ENCODE peak calls at places on chromosomes 12 and 14, in five cellular contexts. S is AG04450; O is naive thymus-derived CD4-positive, alpha-beta T cell; Q is pancreas; Z is neuronal stem cell. C is an unnamed sample.

GRCh38 chr12:32548691-32549412 is 130.2 kb upstream of the DNM1L start:
- DNase-seq in S (no peak), Q (peak), Z (no peak), O (no peak), C (no peak)

GRCh38 chr12:22981711-22982110 is 356.7 kb downstream of the ETNK1 start:
- DNase-seq in O (no peak), Q (no peak), Z (no peak), S (no peak), C (peak)

GRCh38 chr14:90760591-90761316 is 55.5 kb downstream of the TTC7B start:
- DNase-seq in Z (peak), Q (no peak), S (no peak), O (no peak), C (peak)

GRCh38 chr14:104387000-104387384 is 192.6 kb upstream of the C14orf180 start:
- DNase-seq in Q (no peak), S (no peak), O (no peak), Z (no peak), C (no peak)

GRCh38 chr12:91921555-91921954 is 224.1 kb downstream of the BTG1 start:
- DNase-seq in Z (no peak), S (no peak), O (no peak), Q (no peak), C (no peak)

GRCh38 chr14:74965770-74966153 is 10.4 kb upstream of the PGF start:
- DNase-seq in Z (no peak), Q (no peak), S (no peak), O (no peak), C (no peak)

GRCh38 chr14:88590173-88590572 is 27.3 kb downstream of the ZC3H14 start:
- DNase-seq in S (no peak), Z (no peak), Q (no peak), O (no peak), C (no peak)

GRCh38 chr14:87483651-87484260 is 509.2 kb downstream of the GALC start:
- DNase-seq in S (peak), Z (no peak), Q (no peak), O (no peak), C (no peak)

GRCh38 chr14:57928732-57929131 is 62.8 kb upstream of the SLC35F4 start:
- DNase-seq in S (no peak), Q (no peak), O (no peak), Z (no peak), C (no peak)

GRCh38 chr14:21220874-21221477 is 48.3 kb downstream of the HNRNPC start:
- DNase-seq in S (no peak), Q (no peak), Z (no peak), O (no peak), C (no peak)

GRCh38 chr14:77140937-77141591 is 527 bp downstream of the ZDHHC22 start:
- DNase-seq in Z (peak), O (no peak), Q (no peak), S (no peak), C (peak)

GRCh38 chr14:77139540-77140342 is 1.9 kb downstream of the ZDHHC22 start:
- DNase-seq in O (no peak), S (no peak), Z (peak), Q (no peak), C (peak)

GRCh38 chr14:77139022-77139421 is 2.6 kb downstream of the ZDHHC22 start:
- DNase-seq in Z (no peak), S (no peak), Q (no peak), O (no peak), C (no peak)

GRCh38 chr14:77141592-77142288 is at the start of gene ZDHHC22:
- DNase-seq in Z (no peak), O (no peak), S (no peak), Q (no peak), C (no peak)

DNA sequence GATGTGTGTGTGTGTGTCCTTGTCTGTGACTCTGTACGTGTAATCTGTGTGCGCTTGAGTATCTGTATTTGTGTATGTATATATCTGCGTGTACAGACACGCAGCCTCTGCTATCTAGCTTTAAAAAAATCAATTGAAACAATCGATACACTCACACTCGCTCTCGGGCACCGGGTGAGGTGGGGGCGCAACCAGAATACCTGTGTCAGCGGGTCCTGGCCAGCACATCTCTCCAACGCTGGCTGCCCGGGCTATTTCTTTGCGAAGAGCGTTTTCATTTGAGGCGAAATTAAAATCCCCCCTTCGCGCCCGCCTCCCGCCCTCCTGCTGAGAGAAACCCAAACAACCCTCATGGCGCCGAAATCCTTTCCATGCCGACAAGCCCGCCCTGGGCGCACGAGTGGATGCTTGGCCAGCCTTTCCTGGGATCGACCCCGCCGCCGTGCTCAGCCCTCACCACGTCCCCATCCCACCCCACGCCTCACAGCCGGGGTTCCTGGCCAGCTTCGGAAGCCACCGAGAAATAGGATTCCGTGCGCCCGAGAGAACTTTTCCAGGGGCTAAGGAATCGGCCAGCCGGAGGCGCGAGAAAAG is 1.2 kb downstream of the ZDHHC22 start:
- DNase-seq in S (no peak), O (no peak), Q (no peak), Z (no peak), C (no peak)
- H3K27ac ChIP-seq in S (no peak), O (no peak), Q (no peak), Z (no peak), C (no peak)

DNA sequence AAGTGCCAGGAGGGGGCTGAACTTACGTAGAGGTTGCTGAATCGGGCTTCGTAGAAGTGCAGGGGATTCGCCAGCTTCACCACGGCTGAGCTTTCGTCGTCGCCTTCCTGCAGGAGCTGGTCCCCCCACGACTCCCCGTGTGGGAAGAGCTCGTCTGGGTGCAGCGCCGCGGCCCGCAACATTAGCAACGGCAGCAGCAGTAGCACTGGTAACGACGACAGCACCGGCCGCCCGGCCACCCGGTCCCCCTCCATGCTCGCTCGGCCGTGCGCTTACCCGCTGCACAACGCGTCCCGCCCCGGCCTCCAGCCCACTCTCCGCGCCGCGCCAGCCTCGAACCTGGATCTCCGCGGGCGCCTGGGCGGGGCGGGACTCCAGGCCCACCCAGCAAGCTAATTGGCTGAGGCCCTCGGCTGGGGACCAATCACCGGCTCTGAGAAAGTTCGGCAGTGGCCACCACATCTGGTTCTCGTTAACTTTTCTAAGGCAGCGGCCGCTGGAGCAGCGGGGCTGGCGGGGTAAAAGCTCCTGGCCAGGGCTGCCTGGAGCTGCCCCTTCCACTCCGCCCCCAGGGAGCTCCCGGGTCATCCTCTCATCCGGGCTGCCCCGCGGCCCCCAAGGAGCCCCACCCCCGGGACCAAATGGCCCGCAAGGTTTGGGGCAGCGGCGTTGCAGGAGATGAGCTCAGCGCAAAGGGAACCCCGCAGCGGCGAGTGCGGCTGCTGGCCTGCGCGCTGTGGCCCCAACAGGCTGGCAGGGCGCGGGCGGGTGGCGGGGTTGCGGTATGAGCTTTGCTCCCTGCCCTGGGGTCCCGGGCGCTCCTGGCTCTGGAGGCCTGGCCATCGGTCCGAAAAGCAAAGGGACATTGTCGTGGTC is at the start of gene NID2:
- DNase-seq in Z (peak), S (peak), Q (peak), O (peak), C (peak)
- H3K27ac ChIP-seq in Z (no peak), S (peak), Q (no peak), O (no peak), C (peak)

GRCh38 chr12:64836856-64837255 is 12.4 kb downstream of the TBC1D30 start:
- DNase-seq in Z (no peak), O (no peak), S (no peak), Q (no peak), C (no peak)

GRCh38 chr12:64840129-64840528 is 15.7 kb downstream of the TBC1D30 start:
- DNase-seq in Q (no peak), O (no peak), S (no peak), Z (no peak), C (peak)

GRCh38 chr12:64837427-64837826 is 13.0 kb downstream of the TBC1D30 start:
- DNase-seq in O (no peak), Z (no peak), S (no peak), Q (no peak), C (no peak)

GRCh38 chr12:64835926-64836325 is 11.5 kb downstream of the TBC1D30 start:
- DNase-seq in S (no peak), Q (no peak), Z (no peak), O (no peak), C (peak)

DNA sequence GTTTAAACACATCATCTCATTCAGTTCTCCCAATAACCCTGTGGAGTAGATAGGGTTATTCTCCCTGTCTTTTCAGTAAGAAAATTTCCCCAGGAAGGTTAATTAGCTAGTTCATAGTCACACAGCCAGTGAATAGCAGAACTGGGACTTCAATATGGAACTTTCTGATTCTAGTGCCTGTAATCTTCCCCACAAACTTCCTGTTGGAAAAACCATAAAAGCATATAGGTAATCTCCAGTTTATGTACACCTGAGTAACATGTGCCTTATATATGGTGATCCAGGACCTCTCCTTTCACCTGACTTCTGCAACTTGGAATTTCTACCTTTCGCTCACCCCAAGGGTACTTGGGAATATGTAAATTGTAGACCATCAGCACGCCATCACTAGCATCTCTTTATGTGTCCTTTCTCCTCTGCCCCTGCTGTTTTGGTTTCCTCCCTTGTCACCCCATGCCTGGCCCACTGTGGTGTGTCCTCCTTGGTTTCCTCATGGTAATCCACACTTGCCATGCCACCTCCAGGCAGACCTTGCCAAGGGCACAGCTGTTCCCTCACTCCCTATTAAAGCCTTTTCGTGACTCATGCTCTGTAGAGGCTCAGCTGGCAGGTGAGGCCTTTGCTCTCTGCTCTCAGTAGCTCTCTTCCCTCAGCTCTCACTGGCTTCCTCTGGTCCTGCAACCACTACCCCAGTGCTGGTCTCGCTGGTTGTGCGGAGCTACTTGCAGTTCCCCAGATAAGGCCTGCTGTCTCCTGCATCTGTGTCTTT is 16.7 kb downstream of the TBC1D30 start:
- DNase-seq in S (no peak), Z (no peak), O (no peak), Q (peak), C (peak)
- H3K27ac ChIP-seq in S (no peak), Z (no peak), O (no peak), Q (no peak), C (peak)

DNA sequence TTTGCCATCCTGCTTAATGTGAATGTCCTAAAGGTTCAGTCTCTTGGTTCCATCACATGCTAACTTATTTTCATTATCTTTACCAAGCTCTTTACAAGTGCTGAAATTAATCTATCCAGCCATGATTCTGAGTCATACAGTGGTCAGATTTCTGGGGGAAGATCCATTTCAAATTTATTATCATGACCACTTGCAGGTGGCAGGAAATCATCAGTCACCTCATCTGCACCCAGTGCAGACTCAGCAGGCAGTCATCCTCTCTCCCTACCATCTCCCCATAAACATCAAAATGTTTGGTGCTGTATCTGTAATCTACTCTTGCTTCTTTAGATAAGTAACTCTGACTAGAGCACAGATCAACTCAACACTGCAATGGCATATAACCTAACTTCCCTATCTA is 23.5 kb downstream of the ATG14 start:
- DNase-seq in S (peak), Q (no peak), O (no peak), Z (no peak), C (no peak)
- H3K27ac ChIP-seq in S (peak), Q (no peak), O (no peak), Z (no peak), C (peak)

DNA sequence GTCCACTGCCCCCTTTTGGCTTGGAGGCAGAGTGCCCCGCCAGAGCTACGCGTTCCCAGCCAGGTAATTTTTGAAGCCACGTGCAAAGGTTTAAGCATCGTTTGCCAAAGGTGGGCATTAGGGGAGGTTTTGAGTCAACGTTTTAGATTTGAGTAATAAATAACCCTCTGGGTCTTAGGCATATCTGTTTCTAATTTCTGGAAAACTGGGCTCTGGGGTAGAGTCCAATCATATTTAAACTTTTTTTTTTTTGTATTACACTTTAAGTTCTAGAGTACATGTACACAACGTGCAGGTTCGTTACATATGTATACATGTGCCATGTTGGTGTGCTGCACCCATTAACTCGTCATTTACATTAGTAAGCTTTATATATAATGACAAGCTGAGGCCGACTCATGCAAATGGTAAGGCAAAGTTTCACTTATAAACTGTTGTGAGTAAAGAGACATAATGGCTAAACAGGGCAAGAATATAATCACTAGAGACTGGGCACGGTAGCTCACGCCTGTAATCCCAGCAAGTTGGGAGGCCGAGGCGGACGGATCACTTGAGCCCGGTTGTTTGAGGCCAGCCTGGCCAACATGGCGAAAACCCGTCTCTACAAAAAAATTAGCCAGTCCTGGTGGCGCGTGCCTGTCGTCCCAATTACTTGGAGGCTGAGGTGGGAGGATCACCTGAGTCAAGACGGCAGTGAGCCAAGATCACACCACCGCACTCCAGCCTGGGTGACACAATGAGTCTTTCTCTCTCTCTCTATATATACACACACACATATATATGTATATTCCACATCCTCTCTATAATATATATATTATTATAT is 491 bp upstream of the NR2C1 start:
- DNase-seq in Z (no peak), Q (no peak), S (no peak), O (no peak), C (no peak)
- H3K27ac ChIP-seq in Z (no peak), Q (no peak), S (no peak), O (no peak), C (no peak)

GRCh38 chr14:85528080-85528881 is 1.7 kb upstream of the FLRT2 start:
- DNase-seq in O (no peak), Z (peak), Q (peak), S (no peak), C (peak)
- H3K27ac ChIP-seq in O (no peak), Z (no peak), Q (peak), S (peak), C (peak)

GRCh38 chr12:52032431-52032796 is 18.8 kb upstream of the NR4A1 start:
- DNase-seq in S (no peak), Q (peak), Z (no peak), O (no peak), C (peak)
- H3K27ac ChIP-seq in S (peak), Q (peak), Z (peak), O (peak), C (peak)

GRCh38 chr14:80954771-80955299 is 586 bp upstream of the TSHR start:
- DNase-seq in Q (peak), Z (peak), S (peak), O (peak), C (peak)

GRCh38 chr14:80955434-80955939 is at the start of gene TSHR:
- DNase-seq in Z (peak), S (no peak), Q (no peak), O (no peak), C (no peak)

GRCh38 chr14:80958258-80958657 is 2.8 kb downstream of the TSHR start:
- DNase-seq in S (no peak), O (no peak), Z (no peak), Q (no peak), C (no peak)

GRCh38 chr14:80956922-80957321 is 1.5 kb downstream of the TSHR start:
- DNase-seq in Z (no peak), O (no peak), S (no peak), Q (no peak), C (no peak)

DNA sequence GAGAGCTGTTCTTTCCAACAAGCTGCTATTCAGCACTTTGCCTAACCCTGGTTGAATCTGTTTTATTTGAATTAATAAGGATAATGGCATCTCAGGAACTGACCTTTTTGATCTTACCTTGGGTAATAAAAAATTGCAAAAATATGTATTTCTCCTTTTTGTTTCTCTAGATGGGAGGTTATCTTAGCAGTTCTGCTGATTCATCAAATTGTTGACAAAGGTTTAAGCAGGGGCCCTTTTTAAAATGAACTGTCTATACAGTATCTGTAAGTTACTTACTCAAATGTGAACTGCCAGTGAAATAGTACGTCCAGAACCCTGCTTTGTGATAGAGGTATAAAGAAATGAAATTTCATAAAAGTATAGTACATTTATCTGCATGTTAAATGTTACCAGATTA is 684 bp downstream of the TSHR start:
- DNase-seq in S (no peak), Q (no peak), O (no peak), Z (no peak), C (no peak)
- H3K27ac ChIP-seq in S (no peak), Q (no peak), O (no peak), Z (no peak), C (no peak)

GRCh38 chr12:109608270-109608669 is 34.7 kb downstream of the MVK start:
- DNase-seq in S (no peak), Z (no peak), O (no peak), Q (no peak), C (no peak)

GRCh38 chr12:109605599-109606228 is 32.1 kb downstream of the MVK start:
- DNase-seq in Z (no peak), O (no peak), S (no peak), Q (no peak), C (no peak)

GRCh38 chr12:109604902-109605536 is 31.4 kb downstream of the MVK start:
- DNase-seq in Q (no peak), S (no peak), O (no peak), Z (no peak), C (no peak)

GRCh38 chr12:109607618-109608017 is 34.0 kb downstream of the MVK start:
- DNase-seq in Z (no peak), S (no peak), Q (no peak), O (no peak), C (no peak)

DNA sequence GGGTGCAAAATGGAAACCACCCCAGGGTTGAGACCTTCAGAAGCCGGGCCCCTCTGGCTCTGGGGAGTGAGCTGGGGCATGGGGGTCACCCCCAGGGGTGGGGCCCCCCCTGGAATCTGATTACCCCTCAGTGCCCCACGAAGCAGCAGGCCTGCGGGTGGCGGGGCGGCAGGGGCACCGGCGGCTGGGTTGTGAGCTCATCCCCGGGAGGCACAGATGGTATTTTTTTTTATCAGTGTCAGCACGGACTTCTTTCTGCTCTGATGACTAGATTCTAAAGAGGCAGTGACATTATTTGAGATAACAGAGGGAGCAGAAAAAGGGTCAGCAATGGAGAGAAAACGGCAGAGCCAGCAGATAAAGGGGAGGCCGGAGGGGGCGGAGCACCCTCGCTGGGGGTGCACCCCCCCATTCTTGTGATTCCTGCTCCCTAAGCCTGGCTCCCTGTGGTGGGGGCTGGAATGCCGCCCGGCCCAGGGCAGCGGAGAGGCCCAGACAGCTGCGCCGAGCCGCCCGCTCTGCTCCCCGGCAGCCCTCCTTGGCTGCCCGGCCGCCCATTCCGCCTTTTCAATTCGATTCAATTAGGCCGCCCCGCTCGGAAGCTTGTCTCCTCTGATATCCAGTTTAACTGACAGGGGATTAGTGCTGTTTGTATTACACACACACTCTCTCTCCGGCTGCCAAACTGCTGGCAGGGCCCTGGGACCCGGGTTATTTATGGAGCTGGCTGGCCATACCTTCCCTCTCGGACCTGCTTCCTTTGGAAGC is 32.9 kb downstream of the MVK start:
- DNase-seq in O (no peak), Z (peak), S (no peak), Q (no peak), C (peak)
- H3K27ac ChIP-seq in O (no peak), Z (peak), S (no peak), Q (no peak), C (no peak)

C was measured in hepatocyte.